ENCODE peak calls at places on chromosomes 2 and 18, in six cellular contexts. One of them, this sample, is unnamed.

GRCh38 chr2:229083606-229084349 is 187.3 kb downstream of the PID1 start:
- DNase-seq in Peyer's patch: peak; percentile 70
- DNase-seq in heart left ventricle: peak; percentile 53
- DNase-seq in IMR-90: no peak
- DNase-seq in glutamatergic neuron: no peak
- DNase-seq in cardiac fibroblast: no peak
- DNase-seq in this sample: no peak

GRCh38 chr2:158464426-158465281 is 7.9 kb downstream of the PKP4 start:
- DNase-seq in Peyer's patch: no peak
- DNase-seq in heart left ventricle: no peak
- DNase-seq in cardiac fibroblast: peak; percentile 35
- DNase-seq in glutamatergic neuron: no peak
- DNase-seq in IMR-90: peak; percentile 16
- DNase-seq in this sample: no peak

GRCh38 chr2:29844713-29845320 is 76.6 kb downstream of the ALK start:
- DNase-seq in heart left ventricle: no peak
- DNase-seq in Peyer's patch: no peak
- DNase-seq in cardiac fibroblast: no peak
- DNase-seq in glutamatergic neuron: no peak
- DNase-seq in IMR-90: no peak
- DNase-seq in this sample: no peak

GRCh38 chr2:19435815-19436214 is 77.4 kb upstream of the OSR1 start:
- DNase-seq in IMR-90: no peak
- DNase-seq in Peyer's patch: no peak
- DNase-seq in glutamatergic neuron: no peak
- DNase-seq in heart left ventricle: no peak
- DNase-seq in cardiac fibroblast: peak; percentile 25
- DNase-seq in this sample: peak; percentile 52

GRCh38 chr2:42100696-42101585 is 53.1 kb downstream of the PKDCC start:
- DNase-seq in glutamatergic neuron: peak; percentile 43
- DNase-seq in heart left ventricle: peak; percentile 80
- DNase-seq in Peyer's patch: peak; percentile 85
- DNase-seq in cardiac fibroblast: peak; percentile 88
- DNase-seq in IMR-90: peak; percentile 69
- DNase-seq in this sample: no peak

GRCh38 chr2:146874260-146874658 is 970.6 kb upstream of the ACVR2A start:
- DNase-seq in IMR-90: no peak
- DNase-seq in cardiac fibroblast: peak; percentile 77
- DNase-seq in glutamatergic neuron: no peak
- DNase-seq in heart left ventricle: no peak
- DNase-seq in Peyer's patch: no peak
- DNase-seq in this sample: peak; percentile 87

GRCh38 chr2:94874277-94874997 is 3.2 kb downstream of the TEKT4 start:
- DNase-seq in glutamatergic neuron: peak; percentile 94
- DNase-seq in IMR-90: peak; percentile 6
- DNase-seq in cardiac fibroblast: peak; percentile 26
- DNase-seq in Peyer's patch: peak; percentile 51
- DNase-seq in heart left ventricle: peak; percentile 33
- DNase-seq in this sample: peak; percentile 6

GRCh38 chr2:119158563-119159347 is at the start of gene C1QL2:
- DNase-seq in heart left ventricle: no peak
- DNase-seq in glutamatergic neuron: peak; percentile 55
- DNase-seq in IMR-90: no peak
- DNase-seq in cardiac fibroblast: no peak
- DNase-seq in Peyer's patch: no peak
- DNase-seq in this sample: no peak

GRCh38 chr2:1600191-1601063 is 143.9 kb downstream of the PXDN start:
- DNase-seq in cardiac fibroblast: no peak
- DNase-seq in glutamatergic neuron: no peak
- DNase-seq in Peyer's patch: no peak
- DNase-seq in IMR-90: peak; percentile 76
- DNase-seq in heart left ventricle: no peak
- DNase-seq in this sample: peak; percentile 86

GRCh38 chr18:33611525-33612135 is 33.6 kb downstream of the ASXL3 start:
- DNase-seq in heart left ventricle: no peak
- DNase-seq in glutamatergic neuron: no peak
- DNase-seq in IMR-90: no peak
- DNase-seq in Peyer's patch: no peak
- DNase-seq in cardiac fibroblast: no peak
- DNase-seq in this sample: peak; percentile 18

GRCh38 chr2:53985646-53986045 is 14.9 kb upstream of the PSME4 start:
- DNase-seq in cardiac fibroblast: no peak
- DNase-seq in Peyer's patch: no peak
- DNase-seq in glutamatergic neuron: no peak
- DNase-seq in IMR-90: no peak
- DNase-seq in heart left ventricle: no peak
- DNase-seq in this sample: no peak

GRCh38 chr2:1769703-1770422 is 25.5 kb upstream of the PXDN start:
- DNase-seq in cardiac fibroblast: peak; percentile 75
- DNase-seq in glutamatergic neuron: peak; percentile 69
- DNase-seq in heart left ventricle: peak; percentile 58
- DNase-seq in Peyer's patch: peak; percentile 62
- DNase-seq in IMR-90: peak; percentile 62
- DNase-seq in this sample: no peak

GRCh38 chr18:69328086-69328485 is 72.6 kb upstream of the DOK6 start:
- DNase-seq in cardiac fibroblast: no peak
- DNase-seq in glutamatergic neuron: no peak
- DNase-seq in IMR-90: no peak
- DNase-seq in heart left ventricle: no peak
- DNase-seq in Peyer's patch: no peak
- DNase-seq in this sample: no peak

GRCh38 chr18:25434771-25435461 is 83.0 kb upstream of the ZNF521 start:
- DNase-seq in glutamatergic neuron: no peak
- DNase-seq in Peyer's patch: no peak
- DNase-seq in cardiac fibroblast: no peak
- DNase-seq in IMR-90: no peak
- DNase-seq in heart left ventricle: no peak
- DNase-seq in this sample: no peak

GRCh38 chr2:40433739-40434138 is 18.2 kb downstream of the SLC8A1 start:
- DNase-seq in glutamatergic neuron: peak; percentile 19
- DNase-seq in Peyer's patch: no peak
- DNase-seq in heart left ventricle: no peak
- DNase-seq in IMR-90: no peak
- DNase-seq in cardiac fibroblast: no peak
- DNase-seq in this sample: no peak

GRCh38 chr2:8509613-8510012 is 172.2 kb upstream of the ID2 start:
- DNase-seq in Peyer's patch: no peak
- DNase-seq in glutamatergic neuron: no peak
- DNase-seq in cardiac fibroblast: no peak
- DNase-seq in heart left ventricle: no peak
- DNase-seq in IMR-90: no peak
- DNase-seq in this sample: no peak

GRCh38 chr2:20962939-20963543 is 80.8 kb downstream of the APOB start:
- DNase-seq in cardiac fibroblast: peak; percentile 67
- DNase-seq in Peyer's patch: peak; percentile 87
- DNase-seq in glutamatergic neuron: peak; percentile 85
- DNase-seq in IMR-90: peak; percentile 48
- DNase-seq in heart left ventricle: peak; percentile 58
- DNase-seq in this sample: peak; percentile 36

GRCh38 chr2:112085382-112085730 is 30.3 kb downstream of the TMEM87B start:
- DNase-seq in IMR-90: no peak
- DNase-seq in glutamatergic neuron: no peak
- DNase-seq in cardiac fibroblast: no peak
- DNase-seq in Peyer's patch: no peak
- DNase-seq in heart left ventricle: no peak
- DNase-seq in this sample: no peak

GRCh38 chr2:141940709-141941108 is 190.1 kb downstream of the LRP1B start:
- DNase-seq in IMR-90: no peak
- DNase-seq in heart left ventricle: no peak
- DNase-seq in cardiac fibroblast: no peak
- DNase-seq in glutamatergic neuron: no peak
- DNase-seq in Peyer's patch: no peak
- DNase-seq in this sample: no peak

GRCh38 chr2:141946016-141946415 is 184.8 kb downstream of the LRP1B start:
- DNase-seq in heart left ventricle: no peak
- DNase-seq in glutamatergic neuron: no peak
- DNase-seq in Peyer's patch: no peak
- DNase-seq in cardiac fibroblast: no peak
- DNase-seq in IMR-90: no peak
- DNase-seq in this sample: no peak

GRCh38 chr2:141941224-141941714 is 189.5 kb downstream of the LRP1B start:
- DNase-seq in Peyer's patch: no peak
- DNase-seq in IMR-90: no peak
- DNase-seq in glutamatergic neuron: peak; percentile 19
- DNase-seq in heart left ventricle: no peak
- DNase-seq in cardiac fibroblast: no peak
- DNase-seq in this sample: no peak

GRCh38 chr2:141947715-141948114 is 183.1 kb downstream of the LRP1B start:
- DNase-seq in glutamatergic neuron: no peak
- DNase-seq in Peyer's patch: no peak
- DNase-seq in IMR-90: no peak
- DNase-seq in cardiac fibroblast: no peak
- DNase-seq in heart left ventricle: no peak
- DNase-seq in this sample: no peak

GRCh38 chr2:141942006-141942789 is 188.6 kb downstream of the LRP1B start:
- DNase-seq in cardiac fibroblast: no peak
- DNase-seq in glutamatergic neuron: no peak
- DNase-seq in heart left ventricle: no peak
- DNase-seq in Peyer's patch: no peak
- DNase-seq in IMR-90: no peak
- DNase-seq in this sample: no peak
- TF ChIP-seq CTCF in cardiac fibroblast: no peak
- TF ChIP-seq CTCF in glutamatergic neuron: peak; percentile 59
- TF ChIP-seq CTCF in heart left ventricle: no peak
- TF ChIP-seq CTCF in Peyer's patch: no peak
- TF ChIP-seq CTCF in IMR-90: no peak
- TF ChIP-seq CTCF in this sample: peak; percentile 23

GRCh38 chr2:199258291-199258690 is 199.4 kb downstream of the SATB2 start:
- DNase-seq in glutamatergic neuron: no peak
- DNase-seq in IMR-90: no peak
- DNase-seq in cardiac fibroblast: no peak
- DNase-seq in Peyer's patch: no peak
- DNase-seq in heart left ventricle: no peak
- DNase-seq in this sample: no peak
- TF ChIP-seq CTCF in glutamatergic neuron: no peak
- TF ChIP-seq CTCF in IMR-90: peak; percentile 19
- TF ChIP-seq CTCF in cardiac fibroblast: peak; percentile 55
- TF ChIP-seq CTCF in Peyer's patch: no peak
- TF ChIP-seq CTCF in heart left ventricle: no peak
- TF ChIP-seq CTCF in this sample: peak; percentile 56

DNA sequence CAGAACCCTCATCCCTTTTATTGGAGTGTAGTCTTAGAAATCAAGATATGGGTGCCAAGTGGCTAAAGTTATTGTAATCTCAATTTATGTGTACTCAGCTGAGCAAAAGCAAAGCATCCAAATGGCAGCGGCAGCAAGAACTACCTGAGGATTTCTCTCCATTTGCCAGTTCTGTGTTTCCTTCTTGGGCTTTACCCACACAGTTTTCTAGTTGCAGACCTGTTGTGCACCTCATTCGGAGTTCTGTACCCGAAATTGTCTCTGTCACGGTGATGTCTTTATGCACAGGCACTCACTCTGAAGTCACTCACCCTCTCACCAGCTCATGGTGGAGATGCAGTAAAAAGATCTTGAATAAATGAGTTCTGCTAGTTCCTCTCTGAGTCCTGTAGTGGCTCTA is 43.6 kb downstream of the INPP4A start:
- DNase-seq in IMR-90: no peak
- DNase-seq in glutamatergic neuron: no peak
- DNase-seq in Peyer's patch: peak; percentile 33
- DNase-seq in cardiac fibroblast: no peak
- DNase-seq in heart left ventricle: no peak
- DNase-seq in this sample: no peak
- TF ChIP-seq CTCF in IMR-90: no peak
- TF ChIP-seq CTCF in glutamatergic neuron: peak; percentile 18
- TF ChIP-seq CTCF in Peyer's patch: no peak
- TF ChIP-seq CTCF in cardiac fibroblast: no peak
- TF ChIP-seq CTCF in heart left ventricle: no peak
- TF ChIP-seq CTCF in this sample: no peak

DNA sequence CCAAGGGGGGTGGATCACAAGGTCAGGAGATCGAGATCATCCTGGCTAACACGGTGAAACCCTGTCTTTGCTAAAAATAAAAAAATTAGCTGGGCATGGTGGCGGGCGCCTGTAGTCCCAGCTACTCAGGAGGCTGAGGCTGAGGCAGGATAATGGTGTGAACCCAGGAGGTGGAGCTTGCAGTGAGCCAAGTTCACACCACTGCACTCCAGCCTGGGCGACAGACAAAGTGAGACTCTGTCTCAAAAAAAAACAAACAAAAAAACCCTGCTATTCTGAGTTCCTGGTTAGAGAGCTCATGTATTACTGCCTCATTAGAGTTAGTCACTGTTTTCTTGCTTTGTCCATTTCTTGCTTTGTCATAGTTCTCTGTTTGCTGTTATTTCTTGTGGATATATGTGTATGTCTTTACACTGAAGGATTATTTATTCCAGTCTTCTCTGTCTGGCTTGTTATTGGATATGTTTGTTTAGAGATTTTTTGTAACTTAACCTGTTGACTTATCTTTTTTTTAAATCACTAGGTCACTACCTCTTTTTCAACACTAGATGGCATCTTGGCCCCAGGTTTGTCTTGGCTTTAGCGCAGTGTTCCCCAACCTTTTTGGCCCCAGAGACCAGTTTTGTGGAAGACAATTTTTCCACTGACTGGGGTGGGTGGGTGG is 17.0 kb downstream of the TTLL4 start:
- DNase-seq in Peyer's patch: no peak
- DNase-seq in IMR-90: peak; percentile 34
- DNase-seq in heart left ventricle: no peak
- DNase-seq in glutamatergic neuron: no peak
- DNase-seq in cardiac fibroblast: no peak
- DNase-seq in this sample: peak; percentile 63
- TF ChIP-seq CTCF in Peyer's patch: peak; percentile 68
- TF ChIP-seq CTCF in IMR-90: peak; percentile 59
- TF ChIP-seq CTCF in heart left ventricle: peak; percentile 23
- TF ChIP-seq CTCF in glutamatergic neuron: peak; percentile 52
- TF ChIP-seq CTCF in cardiac fibroblast: peak; percentile 52
- TF ChIP-seq CTCF in this sample: peak; percentile 21

GRCh38 chr2:191636235-191636543 is 41.7 kb upstream of the NABP1 start:
- DNase-seq in glutamatergic neuron: no peak
- DNase-seq in heart left ventricle: no peak
- DNase-seq in cardiac fibroblast: peak; percentile 52
- DNase-seq in IMR-90: peak; percentile 88
- DNase-seq in Peyer's patch: no peak
- DNase-seq in this sample: peak; percentile 89

GRCh38 chr2:191638802-191639172 is 39.1 kb upstream of the NABP1 start:
- DNase-seq in IMR-90: no peak
- DNase-seq in Peyer's patch: no peak
- DNase-seq in cardiac fibroblast: no peak
- DNase-seq in heart left ventricle: no peak
- DNase-seq in glutamatergic neuron: no peak
- DNase-seq in this sample: no peak

GRCh38 chr2:191636586-191636985 is 41.4 kb upstream of the NABP1 start:
- DNase-seq in Peyer's patch: no peak
- DNase-seq in cardiac fibroblast: no peak
- DNase-seq in IMR-90: no peak
- DNase-seq in glutamatergic neuron: no peak
- DNase-seq in heart left ventricle: no peak
- DNase-seq in this sample: no peak

GRCh38 chr2:191637182-191638078 is 40.5 kb upstream of the NABP1 start:
- DNase-seq in glutamatergic neuron: no peak
- DNase-seq in heart left ventricle: no peak
- DNase-seq in cardiac fibroblast: peak; percentile 45
- DNase-seq in IMR-90: peak; percentile 71
- DNase-seq in Peyer's patch: no peak
- DNase-seq in this sample: no peak

GRCh38 chr2:191638079-191638801 is 39.7 kb upstream of the NABP1 start:
- DNase-seq in cardiac fibroblast: no peak
- DNase-seq in glutamatergic neuron: no peak
- DNase-seq in heart left ventricle: no peak
- DNase-seq in IMR-90: no peak
- DNase-seq in Peyer's patch: no peak
- DNase-seq in this sample: peak; percentile 57
- TF ChIP-seq CTCF in cardiac fibroblast: no peak
- TF ChIP-seq CTCF in glutamatergic neuron: no peak
- TF ChIP-seq CTCF in heart left ventricle: no peak
- TF ChIP-seq CTCF in IMR-90: no peak
- TF ChIP-seq CTCF in Peyer's patch: no peak
- TF ChIP-seq CTCF in this sample: no peak

GRCh38 chr18:23619388-23619873 is 33.1 kb upstream of the NPC1 start:
- DNase-seq in glutamatergic neuron: peak; percentile 49
- DNase-seq in Peyer's patch: no peak
- DNase-seq in heart left ventricle: peak; percentile 46
- DNase-seq in cardiac fibroblast: peak; percentile 28
- DNase-seq in IMR-90: no peak
- DNase-seq in this sample: no peak
- TF ChIP-seq CTCF in glutamatergic neuron: peak; percentile 11
- TF ChIP-seq CTCF in Peyer's patch: peak; percentile 19
- TF ChIP-seq CTCF in heart left ventricle: no peak
- TF ChIP-seq CTCF in cardiac fibroblast: no peak
- TF ChIP-seq CTCF in IMR-90: no peak
- TF ChIP-seq CTCF in this sample: no peak

This sample was measured in foreskin fibroblast.